ENCODE peak calls at places on chromosome 20, in seven cellular contexts. One of them, this sample, is unnamed.

GRCh38 chr20:34010405-34010895 is 16.7 kb downstream of the RALY start:
- DNase-seq in IMR-90: no peak
- DNase-seq in neuronal stem cell: no peak
- DNase-seq in mesenchymal stem cell: peak
- DNase-seq in mesendoderm: peak
- DNase-seq in H9: peak
- DNase-seq in trophoblast cell: no peak
- DNase-seq in this sample: no peak

GRCh38 chr20:53975761-53976160 is 94.6 kb downstream of the BCAS1 start:
- DNase-seq in IMR-90: no peak
- DNase-seq in neuronal stem cell: no peak
- DNase-seq in mesenchymal stem cell: no peak
- DNase-seq in mesendoderm: no peak
- DNase-seq in H9: no peak
- DNase-seq in trophoblast cell: no peak
- DNase-seq in this sample: no peak

GRCh38 chr20:63896136-63896890 is 1.4 kb downstream of the DNAJC5 start:
- DNase-seq in IMR-90: peak
- DNase-seq in neuronal stem cell: no peak
- DNase-seq in mesenchymal stem cell: peak
- DNase-seq in mesendoderm: peak
- DNase-seq in H9: no peak
- DNase-seq in trophoblast cell: peak
- DNase-seq in this sample: no peak

GRCh38 chr20:23928788-23929187 is 49.2 kb upstream of the CST5 start:
- DNase-seq in IMR-90: no peak
- DNase-seq in neuronal stem cell: no peak
- DNase-seq in mesenchymal stem cell: no peak
- DNase-seq in mesendoderm: peak
- DNase-seq in H9: no peak
- DNase-seq in trophoblast cell: no peak
- DNase-seq in this sample: no peak

GRCh38 chr20:55919319-55919718 is 86.0 kb downstream of the CBLN4 start:
- DNase-seq in IMR-90: no peak
- DNase-seq in neuronal stem cell: no peak
- DNase-seq in mesenchymal stem cell: no peak
- DNase-seq in mesendoderm: no peak
- DNase-seq in H9: no peak
- DNase-seq in trophoblast cell: no peak
- DNase-seq in this sample: no peak

GRCh38 chr20:20203784-20204183 is 151.5 kb downstream of the CFAP61 start:
- DNase-seq in IMR-90: no peak
- DNase-seq in neuronal stem cell: no peak
- DNase-seq in mesenchymal stem cell: no peak
- DNase-seq in mesendoderm: no peak
- DNase-seq in H9: no peak
- DNase-seq in trophoblast cell: no peak
- DNase-seq in this sample: no peak

GRCh38 chr20:38450412-38450975 is 15.4 kb upstream of the SNHG17 start:
- DNase-seq in IMR-90: peak
- DNase-seq in neuronal stem cell: no peak
- DNase-seq in mesenchymal stem cell: no peak
- DNase-seq in mesendoderm: peak
- DNase-seq in H9: no peak
- DNase-seq in trophoblast cell: peak
- DNase-seq in this sample: no peak

GRCh38 chr20:5918856-5919633 is 31.3 kb downstream of the TRMT6 start:
- DNase-seq in IMR-90: peak
- DNase-seq in neuronal stem cell: no peak
- DNase-seq in mesenchymal stem cell: peak
- DNase-seq in mesendoderm: peak
- DNase-seq in H9: no peak
- DNase-seq in trophoblast cell: no peak
- DNase-seq in this sample: no peak

GRCh38 chr20:57987659-57988058 is 240.8 kb downstream of the ANKRD60 start:
- DNase-seq in IMR-90: no peak
- DNase-seq in neuronal stem cell: no peak
- DNase-seq in mesenchymal stem cell: no peak
- DNase-seq in mesendoderm: no peak
- DNase-seq in H9: no peak
- DNase-seq in trophoblast cell: no peak
- DNase-seq in this sample: no peak

GRCh38 chr20:24673678-24674570 is 204.5 kb downstream of the SYNDIG1 start:
- DNase-seq in IMR-90: peak
- DNase-seq in neuronal stem cell: no peak
- DNase-seq in mesenchymal stem cell: peak
- DNase-seq in mesendoderm: no peak
- DNase-seq in H9: no peak
- DNase-seq in trophoblast cell: no peak
- DNase-seq in this sample: no peak

GRCh38 chr20:16953858-16954257 is 205.7 kb downstream of the OTOR start:
- DNase-seq in IMR-90: no peak
- DNase-seq in neuronal stem cell: no peak
- DNase-seq in mesenchymal stem cell: no peak
- DNase-seq in mesendoderm: peak
- DNase-seq in H9: no peak
- DNase-seq in trophoblast cell: no peak
- DNase-seq in this sample: no peak

GRCh38 chr20:25233016-25233772 is 14.7 kb upstream of the PYGB start:
- DNase-seq in IMR-90: peak
- DNase-seq in neuronal stem cell: no peak
- DNase-seq in mesenchymal stem cell: no peak
- DNase-seq in mesendoderm: peak
- DNase-seq in H9: no peak
- DNase-seq in trophoblast cell: no peak
- DNase-seq in this sample: no peak

GRCh38 chr20:47212606-47213207 is 143.8 kb downstream of the ZMYND8 start:
- DNase-seq in IMR-90: no peak
- DNase-seq in neuronal stem cell: no peak
- DNase-seq in mesenchymal stem cell: no peak
- DNase-seq in mesendoderm: no peak
- DNase-seq in H9: no peak
- DNase-seq in trophoblast cell: no peak
- DNase-seq in this sample: no peak

GRCh38 chr20:13342469-13343242 is 121.6 kb downstream of the ISM1 start:
- DNase-seq in IMR-90: no peak
- DNase-seq in neuronal stem cell: no peak
- DNase-seq in mesenchymal stem cell: no peak
- DNase-seq in mesendoderm: no peak
- DNase-seq in H9: no peak
- DNase-seq in trophoblast cell: peak
- DNase-seq in this sample: no peak

GRCh38 chr20:63497946-63498935 is 642 bp downstream of the EEF1A2 start:
- DNase-seq in IMR-90: peak
- DNase-seq in neuronal stem cell: no peak
- DNase-seq in mesenchymal stem cell: peak
- DNase-seq in mesendoderm: peak
- DNase-seq in H9: peak
- DNase-seq in trophoblast cell: peak
- DNase-seq in this sample: peak

GRCh38 chr20:24577271-24577909 is 108.0 kb downstream of the SYNDIG1 start:
- DNase-seq in IMR-90: no peak
- DNase-seq in neuronal stem cell: no peak
- DNase-seq in mesenchymal stem cell: no peak
- DNase-seq in mesendoderm: peak
- DNase-seq in H9: no peak
- DNase-seq in trophoblast cell: no peak
- DNase-seq in this sample: no peak

GRCh38 chr20:54711061-54711460 is 235.7 kb downstream of the DOK5 start:
- DNase-seq in IMR-90: no peak
- DNase-seq in neuronal stem cell: no peak
- DNase-seq in mesenchymal stem cell: no peak
- DNase-seq in mesendoderm: no peak
- DNase-seq in H9: no peak
- DNase-seq in trophoblast cell: no peak
- DNase-seq in this sample: no peak

GRCh38 chr20:270517-270916 is 13.0 kb downstream of the DEFB132 start:
- DNase-seq in IMR-90: no peak
- DNase-seq in neuronal stem cell: no peak
- DNase-seq in mesenchymal stem cell: no peak
- DNase-seq in mesendoderm: no peak
- DNase-seq in H9: no peak
- DNase-seq in trophoblast cell: no peak
- DNase-seq in this sample: peak

GRCh38 chr20:5504061-5504739 is 187.4 kb upstream of the PROKR2 start:
- DNase-seq in IMR-90: no peak
- DNase-seq in neuronal stem cell: no peak
- DNase-seq in mesenchymal stem cell: no peak
- DNase-seq in mesendoderm: no peak
- DNase-seq in H9: peak
- DNase-seq in trophoblast cell: peak
- DNase-seq in this sample: no peak

GRCh38 chr20:23776067-23776771 is 25.5 kb upstream of the CST1 start:
- DNase-seq in IMR-90: no peak
- DNase-seq in neuronal stem cell: no peak
- DNase-seq in mesenchymal stem cell: no peak
- DNase-seq in mesendoderm: peak
- DNase-seq in H9: peak
- DNase-seq in trophoblast cell: no peak
- DNase-seq in this sample: peak

GRCh38 chr20:13995841-13996240 is 525 bp downstream of the MACROD2 start:
- DNase-seq in IMR-90: no peak
- DNase-seq in neuronal stem cell: no peak
- DNase-seq in mesenchymal stem cell: no peak
- DNase-seq in mesendoderm: peak
- DNase-seq in H9: peak
- DNase-seq in trophoblast cell: peak
- DNase-seq in this sample: no peak

GRCh38 chr20:35345189-35345588 is 53.0 kb upstream of the FAM83C start:
- DNase-seq in IMR-90: no peak
- DNase-seq in neuronal stem cell: no peak
- DNase-seq in mesenchymal stem cell: no peak
- DNase-seq in mesendoderm: no peak
- DNase-seq in H9: no peak
- DNase-seq in trophoblast cell: no peak
- DNase-seq in this sample: no peak

GRCh38 chr20:62190639-62191411 is 8.0 kb downstream of the MTG2 start:
- DNase-seq in IMR-90: no peak
- DNase-seq in neuronal stem cell: no peak
- DNase-seq in mesenchymal stem cell: no peak
- DNase-seq in mesendoderm: no peak
- DNase-seq in H9: no peak
- DNase-seq in trophoblast cell: no peak
- DNase-seq in this sample: no peak
- H2BK5ac ChIP-seq in IMR-90: no peak
- H2BK5ac ChIP-seq in neuronal stem cell: peak
- H2BK5ac ChIP-seq in mesenchymal stem cell: no peak
- H2BK5ac ChIP-seq in mesendoderm: no peak
- H2BK5ac ChIP-seq in H9: no peak
- H2BK5ac ChIP-seq in trophoblast cell: no peak
- H2BK5ac ChIP-seq in this sample: no peak

GRCh38 chr20:43838703-43839060 is 76.0 kb upstream of the TOX2 start:
- DNase-seq in IMR-90: no peak
- DNase-seq in neuronal stem cell: no peak
- DNase-seq in mesenchymal stem cell: no peak
- DNase-seq in mesendoderm: no peak
- DNase-seq in H9: no peak
- DNase-seq in trophoblast cell: no peak
- DNase-seq in this sample: peak
- H2BK5ac ChIP-seq in IMR-90: no peak
- H2BK5ac ChIP-seq in neuronal stem cell: no peak
- H2BK5ac ChIP-seq in mesenchymal stem cell: no peak
- H2BK5ac ChIP-seq in mesendoderm: no peak
- H2BK5ac ChIP-seq in H9: no peak
- H2BK5ac ChIP-seq in trophoblast cell: no peak
- H2BK5ac ChIP-seq in this sample: no peak

GRCh38 chr20:42379385-42379784 is 761.2 kb upstream of the CHD6 start:
- DNase-seq in IMR-90: no peak
- DNase-seq in neuronal stem cell: no peak
- DNase-seq in mesenchymal stem cell: no peak
- DNase-seq in mesendoderm: no peak
- DNase-seq in H9: peak
- DNase-seq in trophoblast cell: no peak
- DNase-seq in this sample: no peak
- H2BK5ac ChIP-seq in IMR-90: no peak
- H2BK5ac ChIP-seq in neuronal stem cell: no peak
- H2BK5ac ChIP-seq in mesenchymal stem cell: no peak
- H2BK5ac ChIP-seq in mesendoderm: no peak
- H2BK5ac ChIP-seq in H9: no peak
- H2BK5ac ChIP-seq in trophoblast cell: no peak
- H2BK5ac ChIP-seq in this sample: no peak

GRCh38 chr20:50646483-50646996 is 44.8 kb downstream of the RIPOR3 start:
- DNase-seq in IMR-90: peak
- DNase-seq in neuronal stem cell: no peak
- DNase-seq in mesenchymal stem cell: peak
- DNase-seq in mesendoderm: no peak
- DNase-seq in H9: no peak
- DNase-seq in trophoblast cell: no peak
- DNase-seq in this sample: no peak
- H2BK5ac ChIP-seq in IMR-90: peak
- H2BK5ac ChIP-seq in neuronal stem cell: no peak
- H2BK5ac ChIP-seq in mesenchymal stem cell: peak
- H2BK5ac ChIP-seq in mesendoderm: no peak
- H2BK5ac ChIP-seq in H9: no peak
- H2BK5ac ChIP-seq in trophoblast cell: peak
- H2BK5ac ChIP-seq in this sample: peak

GRCh38 chr20:18288748-18289705 is 700 bp downstream of the ZNF133 start:
- DNase-seq in IMR-90: peak
- DNase-seq in neuronal stem cell: no peak
- DNase-seq in mesenchymal stem cell: peak
- DNase-seq in mesendoderm: peak
- DNase-seq in H9: no peak
- DNase-seq in trophoblast cell: no peak
- DNase-seq in this sample: peak
- H2BK5ac ChIP-seq in IMR-90: peak
- H2BK5ac ChIP-seq in neuronal stem cell: no peak
- H2BK5ac ChIP-seq in mesenchymal stem cell: no peak
- H2BK5ac ChIP-seq in mesendoderm: no peak
- H2BK5ac ChIP-seq in H9: no peak
- H2BK5ac ChIP-seq in trophoblast cell: peak
- H2BK5ac ChIP-seq in this sample: peak

GRCh38 chr20:39910536-39910935 is 778.5 kb downstream of the MAFB start:
- DNase-seq in IMR-90: no peak
- DNase-seq in neuronal stem cell: no peak
- DNase-seq in mesenchymal stem cell: no peak
- DNase-seq in mesendoderm: no peak
- DNase-seq in H9: no peak
- DNase-seq in trophoblast cell: no peak
- DNase-seq in this sample: no peak
- H2BK5ac ChIP-seq in IMR-90: no peak
- H2BK5ac ChIP-seq in neuronal stem cell: no peak
- H2BK5ac ChIP-seq in mesenchymal stem cell: no peak
- H2BK5ac ChIP-seq in mesendoderm: no peak
- H2BK5ac ChIP-seq in H9: no peak
- H2BK5ac ChIP-seq in trophoblast cell: no peak
- H2BK5ac ChIP-seq in this sample: no peak